ENCODE peak calls at places on chromosomes 12 and 14, in five cellular contexts. One of them, this sample, is unnamed.

GRCh38 chr12:29157486-29157946 is 8.4 kb downstream of the FAR2 start:
- DNase-seq in T-helper 17 cell: no peak
- DNase-seq in EL: peak
- DNase-seq in aorta: no peak
- DNase-seq in AML-193: no peak
- DNase-seq in this sample: no peak

GRCh38 chr12:46445093-46445492 is 72.5 kb upstream of the SLC38A2 start:
- DNase-seq in T-helper 17 cell: no peak
- DNase-seq in EL: no peak
- DNase-seq in aorta: no peak
- DNase-seq in AML-193: no peak
- DNase-seq in this sample: no peak

GRCh38 chr12:57340104-57340503 is 89.1 kb upstream of the STAC3 start:
- DNase-seq in T-helper 17 cell: no peak
- DNase-seq in EL: peak
- DNase-seq in aorta: peak
- DNase-seq in AML-193: no peak
- DNase-seq in this sample: peak

GRCh38 chr14:22556021-22556989 is 32.7 kb downstream of the DAD1 start:
- DNase-seq in T-helper 17 cell: peak
- DNase-seq in EL: peak
- DNase-seq in aorta: peak
- DNase-seq in AML-193: peak
- DNase-seq in this sample: peak

GRCh38 chr14:34592623-34593022 is 37.3 kb downstream of the SNX6 start:
- DNase-seq in T-helper 17 cell: no peak
- DNase-seq in EL: no peak
- DNase-seq in aorta: peak
- DNase-seq in AML-193: no peak
- DNase-seq in this sample: no peak

GRCh38 chr12:47178014-47178413 is 98.3 kb upstream of the AMIGO2 start:
- DNase-seq in T-helper 17 cell: no peak
- DNase-seq in EL: no peak
- DNase-seq in aorta: no peak
- DNase-seq in AML-193: no peak
- DNase-seq in this sample: no peak

GRCh38 chr14:37709419-37710195 is 114.2 kb downstream of the TTC6 start:
- DNase-seq in T-helper 17 cell: no peak
- DNase-seq in EL: peak
- DNase-seq in aorta: no peak
- DNase-seq in AML-193: no peak
- DNase-seq in this sample: no peak

GRCh38 chr14:69039287-69039628 is 60.2 kb upstream of the ACTN1 start:
- DNase-seq in T-helper 17 cell: no peak
- DNase-seq in EL: peak
- DNase-seq in aorta: no peak
- DNase-seq in AML-193: no peak
- DNase-seq in this sample: peak

GRCh38 chr12:90510948-90511347 is 444.0 kb downstream of the CCER1 start:
- DNase-seq in T-helper 17 cell: no peak
- DNase-seq in EL: peak
- DNase-seq in aorta: no peak
- DNase-seq in AML-193: no peak
- DNase-seq in this sample: no peak

GRCh38 chr12:3218150-3218845 is 141.1 kb downstream of the TSPAN9 start:
- DNase-seq in T-helper 17 cell: no peak
- DNase-seq in EL: peak
- DNase-seq in aorta: peak
- DNase-seq in AML-193: no peak
- DNase-seq in this sample: peak

GRCh38 chr12:32612658-32613614 is 66.2 kb upstream of the DNM1L start:
- DNase-seq in T-helper 17 cell: no peak
- DNase-seq in EL: no peak
- DNase-seq in aorta: no peak
- DNase-seq in AML-193: no peak
- DNase-seq in this sample: no peak

GRCh38 chr12:4171742-4172141 is 101.8 kb upstream of the CCND2 start:
- DNase-seq in T-helper 17 cell: no peak
- DNase-seq in EL: no peak
- DNase-seq in aorta: no peak
- DNase-seq in AML-193: no peak
- DNase-seq in this sample: no peak

GRCh38 chr14:29016050-29016900 is 249.7 kb downstream of the FOXG1 start:
- DNase-seq in T-helper 17 cell: no peak
- DNase-seq in EL: peak
- DNase-seq in aorta: no peak
- DNase-seq in AML-193: peak
- DNase-seq in this sample: peak